ENCODE peak calls at places on chromosomes 1 and 21, in seven cellular contexts. J is sigmoid colon, P is tibial nerve, M is IMR-90, H is right lobe of liver, F is body of pancreas, X is A549. D is an unnamed sample. For H3K4me1, the result is how much of the 10 kb centered on the place peaks cover.

GRCh38 chr21:45326169-45326833 is 38.6 kb upstream of the POFUT2 start:
- DNase-seq in J (peak), P (no peak), M (peak), H (peak), F (no peak), X (no peak), D (no peak)

GRCh38 chr21:19353271-19353670 is 949.7 kb upstream of the TMPRSS15 start:
- DNase-seq in J (no peak), P (no peak), M (no peak), H (no peak), F (no peak), X (no peak), D (no peak)

GRCh38 chr1:23483327-23484252 is at the start of gene ASAP3:
- DNase-seq in J (peak), P (no peak), M (peak), H (peak), F (peak), X (no peak), D (peak)

GRCh38 chr1:241918879-241919278 is 38.7 kb upstream of the BECN2 start:
- DNase-seq in J (no peak), P (no peak), M (peak), H (no peak), F (peak), X (no peak), D (no peak)

GRCh38 chr1:10509823-10510509 is 35.2 kb downstream of the PEX14 start:
- DNase-seq in J (no peak), P (no peak), M (no peak), H (no peak), F (no peak), X (no peak), D (no peak)

GRCh38 chr1:183807549-183808168 is 2.7 kb downstream of the RGL1 start:
- DNase-seq in J (peak), P (no peak), M (peak), H (no peak), F (peak), X (no peak), D (no peak)

GRCh38 chr1:89199515-89199914 is 773 bp upstream of the GBP4 start:
- DNase-seq in J (no peak), P (no peak), M (no peak), H (no peak), F (no peak), X (no peak), D (no peak)

GRCh38 chr21:20031807-20032206 is 966.4 kb upstream of the NCAM2 start:
- DNase-seq in J (no peak), P (no peak), M (no peak), H (no peak), F (no peak), X (no peak), D (no peak)

GRCh38 chr1:8541961-8542521 is 224.1 kb downstream of the SLC45A1 start:
- DNase-seq in J (no peak), P (no peak), M (peak), H (no peak), F (no peak), X (no peak), D (no peak)

GRCh38 chr21:38631171-38631570 is 132.9 kb upstream of the ERG start:
- DNase-seq in J (no peak), P (no peak), M (no peak), H (no peak), F (no peak), X (no peak), D (no peak)

GRCh38 chr21:43608225-43608624 is 51.1 kb downstream of the HSF2BP start:
- DNase-seq in J (no peak), P (no peak), M (peak), H (no peak), F (no peak), X (no peak), D (no peak)

GRCh38 chr1:181097242-181097641 is 8.7 kb downstream of the IER5 start:
- DNase-seq in J (no peak), P (no peak), M (peak), H (no peak), F (no peak), X (no peak), D (no peak)
- H3K4me1 ChIP-seq in J (half or more), P (half or more), M (under half), H (under half), F (under half), X (half or more), D (under half)

GRCh38 chr1:169109561-169110134 is 3.2 kb downstream of the ATP1B1 start:
- DNase-seq in J (peak), P (no peak), M (peak), H (peak), F (peak), X (peak), D (peak)
- H3K27ac ChIP-seq in J (peak), P (peak), M (peak), H (peak), F (peak), X (peak), D (peak)

DNA sequence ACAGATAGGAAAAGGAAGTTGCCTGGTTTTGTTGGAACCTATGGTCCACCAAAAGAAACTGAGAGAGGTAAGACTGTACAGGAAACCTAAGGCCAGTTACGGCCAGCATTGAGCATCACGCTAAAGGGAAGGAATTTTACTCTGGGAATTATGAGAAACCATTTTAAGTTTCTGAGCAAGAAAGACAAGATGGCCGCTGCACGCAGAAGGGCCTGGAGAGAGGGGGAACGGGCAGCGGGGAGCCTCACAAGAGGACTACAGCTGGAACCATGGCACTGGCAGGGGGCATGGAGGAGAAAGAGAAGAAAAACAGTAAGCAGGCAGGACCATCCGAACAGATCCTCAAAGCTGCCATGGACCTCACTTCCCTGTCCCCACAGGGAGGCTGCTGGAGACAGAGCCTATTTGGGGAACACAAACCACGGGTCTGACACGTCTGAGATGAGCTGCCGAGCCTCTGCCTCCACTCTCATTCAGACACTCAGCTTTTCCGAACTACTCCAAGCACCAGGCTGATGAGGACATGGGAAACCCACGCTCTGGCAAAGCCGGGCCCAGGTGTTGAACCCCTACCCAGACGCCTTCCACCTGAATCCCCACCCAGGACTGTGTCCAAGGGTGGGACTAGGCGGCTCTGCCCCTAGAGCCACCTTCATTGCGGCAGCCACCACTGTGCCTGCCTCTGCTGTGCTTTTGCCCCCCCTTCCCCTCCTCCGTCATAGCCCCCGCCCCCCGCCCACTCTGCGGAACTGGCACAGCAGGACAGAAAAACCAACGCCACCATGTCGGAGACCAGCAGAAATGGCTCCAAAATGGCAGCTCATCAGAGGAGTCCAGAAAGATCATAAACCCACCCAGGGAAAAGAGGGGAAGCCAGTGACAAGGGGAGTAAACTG is 69.0 kb downstream of the CD46 start:
- DNase-seq in J (peak), P (no peak), M (no peak), H (no peak), F (no peak), X (no peak), D (no peak)
- TF ChIP-seq POLR2A in J (no peak), P (no peak), M (no peak), H (no peak), F (peak), X (no peak), D (no peak)

DNA sequence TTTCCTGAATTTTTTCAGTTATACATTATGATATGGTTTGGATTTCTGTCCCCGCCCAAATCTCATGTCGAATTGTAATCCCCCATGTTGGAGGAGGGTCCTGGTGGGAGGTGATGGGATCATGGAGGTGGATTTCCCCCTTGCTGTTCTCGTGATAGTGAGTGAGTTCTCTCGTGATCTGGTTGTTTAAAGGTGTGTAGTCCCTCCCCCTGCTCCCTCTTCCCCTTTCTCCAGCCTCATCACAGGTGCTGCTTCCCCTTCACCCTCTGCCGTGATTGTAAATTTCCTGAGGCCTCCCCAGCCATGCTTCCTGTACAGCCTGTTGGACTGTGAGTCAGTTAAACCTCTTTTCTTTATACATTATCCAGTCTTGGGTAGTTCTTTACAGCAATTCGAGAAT is 93.2 kb upstream of the HNRNPU start:
- DNase-seq in J (no peak), P (no peak), M (no peak), H (no peak), F (no peak), X (no peak), D (no peak)
- H3K4me1 ChIP-seq in J (under half), P (under half), M (under half), H (under half), F (under half), X (under half), D (under half)

D was measured in prostate gland.